ENCODE peak calls at places on chromosomes 7 and 10, in five cellular contexts. One of them, this sample, is unnamed.

GRCh38 chr7:22582860-22583640 is 83.1 kb upstream of the STEAP1B start:
- DNase-seq in left ventricle myocardium inferior: no peak
- DNase-seq in fibroblast of pulmonary artery: peak; percentile 94
- DNase-seq in GM12865: no peak
- DNase-seq in prostate gland: peak; percentile 53
- DNase-seq in this sample: no peak

GRCh38 chr10:5443429-5443828 is 31.1 kb downstream of the NET1 start:
- DNase-seq in left ventricle myocardium inferior: no peak
- DNase-seq in fibroblast of pulmonary artery: no peak
- DNase-seq in GM12865: peak; percentile 89
- DNase-seq in prostate gland: no peak
- DNase-seq in this sample: peak; percentile 78

GRCh38 chr10:14604181-14605142 is 170.2 kb downstream of the FAM107B start:
- DNase-seq in left ventricle myocardium inferior: peak; percentile 84
- DNase-seq in fibroblast of pulmonary artery: peak; percentile 74
- DNase-seq in GM12865: peak; percentile 88
- DNase-seq in prostate gland: peak; percentile 82
- DNase-seq in this sample: peak; percentile 86

GRCh38 chr7:151013728-151014497 is 10.4 kb downstream of the ATG9B start:
- DNase-seq in left ventricle myocardium inferior: peak; percentile 59
- DNase-seq in fibroblast of pulmonary artery: peak; percentile 56
- DNase-seq in GM12865: peak; percentile 84
- DNase-seq in prostate gland: peak; percentile 36
- DNase-seq in this sample: peak; percentile 85

GRCh38 chr7:54940748-54941147 is 78.1 kb upstream of the EGFR start:
- DNase-seq in left ventricle myocardium inferior: no peak
- DNase-seq in fibroblast of pulmonary artery: no peak
- DNase-seq in GM12865: no peak
- DNase-seq in prostate gland: no peak
- DNase-seq in this sample: no peak

GRCh38 chr10:34743804-34744203 is 71.3 kb downstream of the PARD3 start:
- DNase-seq in left ventricle myocardium inferior: peak; percentile 63
- DNase-seq in fibroblast of pulmonary artery: no peak
- DNase-seq in GM12865: no peak
- DNase-seq in prostate gland: peak; percentile 75
- DNase-seq in this sample: no peak

GRCh38 chr7:157522189-157522588 is 185.4 kb downstream of the DNAJB6 start:
- DNase-seq in left ventricle myocardium inferior: no peak
- DNase-seq in fibroblast of pulmonary artery: no peak
- DNase-seq in GM12865: no peak
- DNase-seq in prostate gland: no peak
- DNase-seq in this sample: no peak

GRCh38 chr10:29237786-29238185 is 51.1 kb upstream of the LYZL1 start:
- DNase-seq in left ventricle myocardium inferior: no peak
- DNase-seq in fibroblast of pulmonary artery: no peak
- DNase-seq in GM12865: no peak
- DNase-seq in prostate gland: no peak
- DNase-seq in this sample: no peak

GRCh38 chr7:44377681-44378421 is 52.5 kb upstream of the CAMK2B start:
- DNase-seq in left ventricle myocardium inferior: no peak
- DNase-seq in fibroblast of pulmonary artery: no peak
- DNase-seq in GM12865: peak; percentile 80
- DNase-seq in prostate gland: no peak
- DNase-seq in this sample: peak; percentile 76

GRCh38 chr10:8084799-8085198 is 30.3 kb downstream of the GATA3 start:
- DNase-seq in left ventricle myocardium inferior: no peak
- DNase-seq in fibroblast of pulmonary artery: no peak
- DNase-seq in GM12865: no peak
- DNase-seq in prostate gland: no peak
- DNase-seq in this sample: no peak

GRCh38 chr10:126137557-126138221 is 241.3 kb downstream of the FANK1 start:
- DNase-seq in left ventricle myocardium inferior: no peak
- DNase-seq in fibroblast of pulmonary artery: no peak
- DNase-seq in GM12865: no peak
- DNase-seq in prostate gland: no peak
- DNase-seq in this sample: no peak
- TF ChIP-seq CTCF in left ventricle myocardium inferior: no peak
- TF ChIP-seq CTCF in fibroblast of pulmonary artery: no peak
- TF ChIP-seq CTCF in GM12865: no peak
- TF ChIP-seq CTCF in prostate gland: no peak
- TF ChIP-seq CTCF in this sample: no peak

GRCh38 chr10:23035569-23035968 is 59.8 kb upstream of the MSRB2 start:
- DNase-seq in left ventricle myocardium inferior: no peak
- DNase-seq in fibroblast of pulmonary artery: no peak
- DNase-seq in GM12865: no peak
- DNase-seq in prostate gland: no peak
- DNase-seq in this sample: no peak
- TF ChIP-seq CTCF in left ventricle myocardium inferior: peak; percentile 35
- TF ChIP-seq CTCF in fibroblast of pulmonary artery: peak; percentile 36
- TF ChIP-seq CTCF in GM12865: peak; percentile 13
- TF ChIP-seq CTCF in prostate gland: no peak
- TF ChIP-seq CTCF in this sample: no peak

GRCh38 chr7:140726304-140726703 is 29.8 kb downstream of the NDUFB2 start:
- DNase-seq in left ventricle myocardium inferior: no peak
- DNase-seq in fibroblast of pulmonary artery: peak; percentile 42
- DNase-seq in GM12865: peak; percentile 12
- DNase-seq in prostate gland: no peak
- DNase-seq in this sample: peak; percentile 28
- TF ChIP-seq CTCF in left ventricle myocardium inferior: peak; percentile 22
- TF ChIP-seq CTCF in fibroblast of pulmonary artery: peak; percentile 52
- TF ChIP-seq CTCF in GM12865: peak; percentile 13
- TF ChIP-seq CTCF in prostate gland: no peak
- TF ChIP-seq CTCF in this sample: peak; percentile 18

GRCh38 chr7:1758417-1758858 is 88.4 kb downstream of the ELFN1 start:
- DNase-seq in left ventricle myocardium inferior: peak; percentile 52
- DNase-seq in fibroblast of pulmonary artery: peak; percentile 35
- DNase-seq in GM12865: peak; percentile 37
- DNase-seq in prostate gland: peak; percentile 30
- DNase-seq in this sample: peak; percentile 68
- TF ChIP-seq CTCF in left ventricle myocardium inferior: peak; percentile 62
- TF ChIP-seq CTCF in fibroblast of pulmonary artery: peak; percentile 35
- TF ChIP-seq CTCF in GM12865: peak; percentile 44
- TF ChIP-seq CTCF in prostate gland: no peak
- TF ChIP-seq CTCF in this sample: no peak

DNA sequence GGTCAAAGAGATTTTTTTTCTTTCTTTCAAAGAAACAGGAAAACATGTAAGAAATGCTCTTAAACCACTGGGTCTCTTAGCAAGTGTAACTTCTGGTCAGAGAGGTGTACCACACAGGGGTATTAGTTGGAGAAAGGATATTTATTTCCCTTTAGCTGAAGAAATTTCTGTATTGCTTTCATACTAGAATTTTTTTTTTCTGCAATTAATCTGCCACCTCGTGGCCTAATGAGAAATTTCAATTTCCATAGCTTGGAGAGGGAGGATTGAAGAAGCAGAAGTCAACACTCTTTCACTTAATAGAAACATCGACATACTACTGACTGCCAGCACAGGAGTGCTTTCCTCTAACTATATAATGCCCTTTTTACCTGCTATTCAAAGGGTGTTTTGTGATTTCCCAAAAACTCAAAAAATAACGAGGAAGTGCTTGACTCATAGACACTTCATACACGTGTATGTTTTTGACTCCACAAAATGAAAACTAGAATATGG is 177.6 kb upstream of the NAMPT start:
- DNase-seq in left ventricle myocardium inferior: no peak
- DNase-seq in fibroblast of pulmonary artery: peak; percentile 76
- DNase-seq in GM12865: peak; percentile 66
- DNase-seq in prostate gland: no peak
- DNase-seq in this sample: peak; percentile 15
- TF ChIP-seq CTCF in left ventricle myocardium inferior: peak; percentile 74
- TF ChIP-seq CTCF in fibroblast of pulmonary artery: peak; percentile 50
- TF ChIP-seq CTCF in GM12865: peak; percentile 35
- TF ChIP-seq CTCF in prostate gland: peak; percentile 39
- TF ChIP-seq CTCF in this sample: peak; percentile 38

DNA sequence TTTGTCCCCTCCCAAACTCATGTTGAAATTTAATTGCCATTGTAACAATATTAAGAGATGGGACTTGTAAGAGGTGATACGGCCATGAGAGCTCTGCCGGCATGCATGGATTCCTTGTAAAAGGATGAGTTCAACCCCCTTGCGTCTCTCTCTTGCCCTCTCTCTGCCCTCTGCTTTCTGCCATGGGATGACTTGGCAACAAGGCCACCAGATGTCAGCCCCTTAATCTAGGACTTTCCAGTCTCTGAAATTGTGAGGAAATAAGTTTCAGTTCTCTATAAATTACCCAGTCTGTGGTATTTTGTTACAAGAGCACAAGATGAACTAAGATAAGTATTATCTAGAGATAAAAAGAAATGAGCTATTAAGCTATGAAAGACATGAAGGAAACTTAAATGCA is 145.8 kb upstream of the AHR start:
- DNase-seq in left ventricle myocardium inferior: no peak
- DNase-seq in fibroblast of pulmonary artery: no peak
- DNase-seq in GM12865: peak; percentile 49
- DNase-seq in prostate gland: no peak
- DNase-seq in this sample: no peak
- TF ChIP-seq CTCF in left ventricle myocardium inferior: no peak
- TF ChIP-seq CTCF in fibroblast of pulmonary artery: no peak
- TF ChIP-seq CTCF in GM12865: no peak
- TF ChIP-seq CTCF in prostate gland: no peak
- TF ChIP-seq CTCF in this sample: no peak

GRCh38 chr10:51204076-51204475 is 129.8 kb downstream of the PRKG1 start:
- DNase-seq in left ventricle myocardium inferior: no peak
- DNase-seq in fibroblast of pulmonary artery: no peak
- DNase-seq in GM12865: no peak
- DNase-seq in prostate gland: no peak
- DNase-seq in this sample: no peak

GRCh38 chr10:51204691-51205090 is 130.4 kb downstream of the PRKG1 start:
- DNase-seq in left ventricle myocardium inferior: no peak
- DNase-seq in fibroblast of pulmonary artery: no peak
- DNase-seq in GM12865: no peak
- DNase-seq in prostate gland: no peak
- DNase-seq in this sample: no peak

GRCh38 chr10:51203359-51203758 is 129.1 kb downstream of the PRKG1 start:
- DNase-seq in left ventricle myocardium inferior: no peak
- DNase-seq in fibroblast of pulmonary artery: no peak
- DNase-seq in GM12865: no peak
- DNase-seq in prostate gland: no peak
- DNase-seq in this sample: no peak

GRCh38 chr10:51201947-51202346 is 127.7 kb downstream of the PRKG1 start:
- DNase-seq in left ventricle myocardium inferior: no peak
- DNase-seq in fibroblast of pulmonary artery: no peak
- DNase-seq in GM12865: no peak
- DNase-seq in prostate gland: no peak
- DNase-seq in this sample: no peak

DNA sequence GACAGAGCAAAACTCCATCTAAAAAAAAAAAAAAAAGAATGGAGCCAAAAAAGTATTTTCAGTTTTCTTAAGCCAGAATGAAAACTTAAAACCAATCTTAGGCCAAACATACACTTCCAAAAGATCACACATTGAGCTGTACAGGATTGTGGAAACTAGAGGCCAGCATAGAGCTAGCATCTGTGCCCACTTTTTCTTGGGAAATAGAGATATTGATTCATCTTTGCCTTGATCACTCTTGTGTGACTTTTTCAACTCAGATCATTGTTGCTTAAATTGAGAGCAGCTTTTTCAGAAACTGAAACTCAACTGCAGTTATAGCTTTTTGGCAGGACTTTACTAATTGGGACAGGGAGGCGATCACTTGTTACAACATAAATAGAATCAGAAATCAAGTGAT is 132.2 kb downstream of the PRKG1 start:
- DNase-seq in left ventricle myocardium inferior: no peak
- DNase-seq in fibroblast of pulmonary artery: no peak
- DNase-seq in GM12865: no peak
- DNase-seq in prostate gland: no peak
- DNase-seq in this sample: no peak
- TF ChIP-seq CTCF in left ventricle myocardium inferior: no peak
- TF ChIP-seq CTCF in fibroblast of pulmonary artery: no peak
- TF ChIP-seq CTCF in GM12865: no peak
- TF ChIP-seq CTCF in prostate gland: no peak
- TF ChIP-seq CTCF in this sample: no peak

GRCh38 chr10:100568937-100569336 is 33.2 kb downstream of the HIF1AN start:
- DNase-seq in left ventricle myocardium inferior: no peak
- DNase-seq in fibroblast of pulmonary artery: no peak
- DNase-seq in GM12865: no peak
- DNase-seq in prostate gland: no peak
- DNase-seq in this sample: no peak

GRCh38 chr10:100567826-100568225 is 32.1 kb downstream of the HIF1AN start:
- DNase-seq in left ventricle myocardium inferior: no peak
- DNase-seq in fibroblast of pulmonary artery: no peak
- DNase-seq in GM12865: no peak
- DNase-seq in prostate gland: no peak
- DNase-seq in this sample: no peak

GRCh38 chr10:100571069-100571817 is 35.5 kb downstream of the HIF1AN start:
- DNase-seq in left ventricle myocardium inferior: no peak
- DNase-seq in fibroblast of pulmonary artery: no peak
- DNase-seq in GM12865: no peak
- DNase-seq in prostate gland: no peak
- DNase-seq in this sample: no peak

GRCh38 chr10:100570518-100570865 is 34.7 kb downstream of the HIF1AN start:
- DNase-seq in left ventricle myocardium inferior: no peak
- DNase-seq in fibroblast of pulmonary artery: no peak
- DNase-seq in GM12865: no peak
- DNase-seq in prostate gland: no peak
- DNase-seq in this sample: no peak

GRCh38 chr10:100569687-100570517 is 34.2 kb downstream of the HIF1AN start:
- DNase-seq in left ventricle myocardium inferior: no peak
- DNase-seq in fibroblast of pulmonary artery: no peak
- DNase-seq in GM12865: no peak
- DNase-seq in prostate gland: no peak
- DNase-seq in this sample: no peak
- TF ChIP-seq CTCF in left ventricle myocardium inferior: no peak
- TF ChIP-seq CTCF in fibroblast of pulmonary artery: no peak
- TF ChIP-seq CTCF in GM12865: no peak
- TF ChIP-seq CTCF in prostate gland: no peak
- TF ChIP-seq CTCF in this sample: peak; percentile 21

This sample was measured in GM13976.